ENCODE peak calls at places on chromosomes 1 and 21, in eight cellular contexts. L is GM23248, T is tibial artery, Y is fibroblast of lung, X is suprapubic skin, P is A549, O is tibial nerve, M is A673. Z is an unnamed sample. For H3K4me1 and H3K9me3, the result is how much of the 10 kb centered on the place peaks cover.

GRCh38 chr1:15370781-15371467 is 38.8 kb upstream of the EFHD2 start:
- DNase-seq in O (no peak), P (no peak), X (no peak), T (no peak), L (no peak), M (no peak), Y (peak), Z (peak)

GRCh38 chr21:42646836-42647235 is 6.6 kb upstream of the PDE9A start:
- DNase-seq in P (no peak), X (no peak), L (no peak), T (no peak), M (no peak), Y (no peak), O (no peak), Z (no peak)

GRCh38 chr1:53127546-53127945 is 14.9 kb downstream of the SLC1A7 start:
- DNase-seq in P (no peak), L (peak), Y (no peak), X (peak), T (peak), O (no peak), M (no peak), Z (no peak)

GRCh38 chr21:35026617-35027557 is 22.2 kb downstream of the RUNX1 start:
- DNase-seq in Y (peak), P (peak), M (no peak), X (no peak), O (no peak), L (peak), T (peak), Z (peak)

GRCh38 chr1:153959454-153959853 is 1.0 kb upstream of the CRTC2 start:
- DNase-seq in Y (no peak), P (no peak), O (no peak), T (no peak), M (no peak), L (no peak), X (no peak), Z (no peak)

GRCh38 chr1:42971848-42972291 is 13.2 kb upstream of the SLC2A1 start:
- DNase-seq in P (no peak), Y (peak), X (no peak), M (no peak), T (no peak), O (no peak), L (peak), Z (no peak)

GRCh38 chr1:148309940-148310500 is 157.9 kb upstream of the NBPF11 start:
- DNase-seq in O (no peak), Y (no peak), P (no peak), T (no peak), M (no peak), X (no peak), L (peak), Z (no peak)

GRCh38 chr1:207672525-207673130 is 27.7 kb downstream of the CR1L start:
- DNase-seq in O (no peak), M (peak), X (no peak), T (no peak), P (peak), Y (peak), L (peak), Z (peak)

GRCh38 chr1:215273838-215274516 is 191.4 kb downstream of the KCNK2 start:
- DNase-seq in X (no peak), O (no peak), M (peak), Y (peak), P (no peak), T (no peak), L (peak), Z (no peak)

GRCh38 chr21:15224346-15225086 is 159.7 kb upstream of the NRIP1 start:
- DNase-seq in P (peak), L (peak), O (no peak), T (no peak), X (no peak), M (no peak), Y (peak), Z (no peak)

GRCh38 chr1:150092180-150092791 is 24.7 kb downstream of the VPS45 start:
- DNase-seq in T (no peak), M (no peak), L (no peak), P (no peak), X (no peak), Y (no peak), O (no peak), Z (no peak)

GRCh38 chr1:154829062-154829461 is 41.0 kb downstream of the KCNN3 start:
- DNase-seq in Y (no peak), M (no peak), T (no peak), L (no peak), P (no peak), O (no peak), X (no peak), Z (no peak)

GRCh38 chr1:26538480-26539412 is 9.2 kb downstream of the RPS6KA1 start:
- DNase-seq in Y (peak), T (no peak), P (peak), L (peak), O (no peak), M (peak), X (no peak), Z (peak)

GRCh38 chr1:151858886-151859665 is 5.6 kb upstream of the THEM5 start:
- DNase-seq in X (no peak), M (no peak), T (no peak), O (no peak), L (no peak), Y (no peak), P (no peak), Z (no peak)

GRCh38 chr21:46111193-46111571 is 13.3 kb downstream of the COL6A2 start:
- DNase-seq in Y (no peak), M (no peak), T (no peak), O (peak), L (no peak), P (no peak), X (peak), Z (no peak)

GRCh38 chr1:196678510-196678884 is 26.7 kb downstream of the CFH start:
- DNase-seq in P (no peak), L (peak), M (no peak), X (no peak), O (no peak), Y (peak), T (no peak), Z (no peak)

GRCh38 chr1:175673236-175674150 is 69.9 kb downstream of the TNR start:
- DNase-seq in X (no peak), O (no peak), Y (no peak), M (peak), T (no peak), L (no peak), P (no peak), Z (no peak)

GRCh38 chr1:208272311-208272710 is 28.1 kb upstream of the PLXNA2 start:
- DNase-seq in Y (no peak), O (no peak), L (no peak), M (no peak), X (no peak), T (no peak), P (no peak), Z (no peak)

GRCh38 chr1:96845464-96845863 is 123.9 kb downstream of the PTBP2 start:
- DNase-seq in T (no peak), P (peak), L (peak), O (no peak), Y (no peak), X (no peak), M (peak), Z (peak)

GRCh38 chr21:43921602-43921978 is 56.6 kb downstream of the AGPAT3 start:
- DNase-seq in L (no peak), X (no peak), P (no peak), Y (no peak), T (no peak), M (no peak), O (no peak), Z (no peak)

GRCh38 chr1:30460661-30461060 is 262.7 kb downstream of the MATN1 start:
- DNase-seq in T (peak), Y (no peak), X (peak), L (no peak), O (no peak), P (no peak), M (no peak), Z (no peak)

GRCh38 chr1:232130815-232131474 is 499.0 kb downstream of the SIPA1L2 start:
- DNase-seq in O (no peak), T (no peak), L (no peak), M (no peak), P (no peak), X (no peak), Y (no peak), Z (no peak)

GRCh38 chr1:34642679-34643078 is 112.2 kb upstream of the GJB5 start:
- DNase-seq in L (peak), X (no peak), M (no peak), P (no peak), T (no peak), Y (no peak), O (no peak), Z (no peak)

GRCh38 chr1:53539711-53540603 is 80.8 kb downstream of the DMRTB1 start:
- DNase-seq in O (no peak), T (no peak), X (no peak), Y (no peak), P (no peak), M (no peak), L (no peak), Z (no peak)

GRCh38 chr1:209751627-209752231 is 4.1 kb upstream of the TRAF3IP3 start:
- DNase-seq in X (no peak), Y (no peak), T (no peak), M (no peak), L (no peak), P (no peak), O (no peak), Z (no peak)

GRCh38 chr1:23370270-23370743 is 671 bp upstream of the ZNF436 start:
- DNase-seq in O (no peak), P (no peak), X (no peak), L (peak), M (no peak), T (no peak), Y (no peak), Z (no peak)

GRCh38 chr1:23367451-23367790 is 2.2 kb downstream of the ZNF436 start:
- DNase-seq in Y (no peak), M (peak), O (no peak), X (peak), L (no peak), T (peak), P (peak), Z (no peak)

GRCh38 chr1:23367791-23368561 is 1.7 kb downstream of the ZNF436 start:
- DNase-seq in O (peak), L (peak), Y (peak), P (peak), M (peak), T (peak), X (peak), Z (peak)

GRCh38 chr1:23369335-23370013 is at the start of gene ZNF436:
- DNase-seq in T (peak), M (peak), Y (peak), O (peak), P (peak), X (peak), L (peak), Z (peak)

DNA sequence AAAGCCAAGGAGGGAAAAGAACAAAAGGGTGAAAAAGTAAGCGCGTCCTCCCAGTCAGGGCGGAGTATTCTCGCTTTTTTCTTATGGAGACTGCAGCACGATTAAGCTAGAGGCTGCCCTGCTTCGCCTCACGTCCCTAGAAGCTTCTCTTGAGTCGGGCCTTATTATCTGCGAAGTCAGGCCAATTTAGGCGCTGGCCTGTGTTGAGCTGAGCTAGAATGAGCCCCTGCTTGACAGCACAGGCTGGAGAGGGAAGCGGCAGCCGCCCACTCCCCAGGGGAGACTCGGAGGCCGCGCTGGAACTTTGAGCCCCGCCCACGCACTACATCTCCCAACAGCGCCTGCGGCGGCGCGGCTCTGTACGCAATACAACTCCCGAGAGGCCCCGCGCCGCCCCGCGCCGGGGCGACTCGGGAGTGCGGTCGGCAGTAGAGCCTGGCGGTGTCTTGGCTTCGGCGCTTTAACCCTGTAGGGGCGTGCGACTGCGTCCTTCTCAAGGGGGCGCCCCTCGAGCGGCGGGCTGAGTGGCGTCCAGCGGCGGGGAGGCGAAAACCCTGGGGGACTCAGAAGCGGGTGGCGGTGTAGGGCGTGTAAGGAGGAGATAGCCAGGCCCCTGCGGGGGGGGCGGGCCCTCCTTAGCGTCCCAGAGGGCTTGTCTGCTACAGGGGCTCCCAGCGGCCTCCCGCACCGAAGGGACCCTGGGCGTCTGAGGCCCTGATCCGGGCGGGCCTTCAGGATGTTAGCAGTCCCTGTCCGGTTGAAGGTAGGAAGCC is 888 bp downstream of the ZNF436 start:
- DNase-seq in L (peak), X (peak), Y (peak), M (peak), O (peak), T (peak), P (peak), Z (peak)
- H3K4me1 ChIP-seq in L (under half), X (half or more), Y (under half), M (under half), O (under half), T (under half), P (under half), Z (under half)

GRCh38 chr21:20730421-20730820 is 267.8 kb upstream of the NCAM2 start:
- DNase-seq in X (no peak), T (no peak), M (no peak), L (no peak), Y (no peak), P (no peak), O (no peak), Z (no peak)

GRCh38 chr21:20728691-20729090 is 269.5 kb upstream of the NCAM2 start:
- DNase-seq in X (no peak), O (no peak), M (no peak), Y (no peak), P (no peak), L (no peak), T (no peak), Z (no peak)

DNA sequence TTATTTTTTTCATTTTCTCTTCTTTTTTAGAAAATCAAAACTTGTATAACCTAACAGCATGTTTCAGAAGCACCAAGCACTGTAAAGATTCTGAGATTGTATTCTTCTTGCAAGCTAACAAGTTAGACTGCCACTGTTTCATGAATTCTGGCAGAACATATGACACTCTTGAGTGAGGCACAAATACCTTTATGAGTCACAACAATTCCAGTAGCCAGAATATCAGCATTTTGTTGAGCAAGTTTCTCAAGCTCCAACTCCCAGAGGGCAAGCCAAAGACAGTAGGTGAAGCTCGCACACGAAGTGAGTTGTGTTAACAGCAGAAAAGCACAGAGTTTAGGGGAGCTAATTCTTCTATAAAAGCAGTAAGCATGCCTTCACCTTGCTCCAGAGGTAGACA is 268.8 kb upstream of the NCAM2 start:
- DNase-seq in P (no peak), M (no peak), X (no peak), T (no peak), Y (no peak), L (no peak), O (no peak), Z (no peak)
- H3K9me3 ChIP-seq in P (under half), M (under half), X (under half), T (under half), Y (under half), L (under half), O (under half), Z (under half)

GRCh38 chr1:48773133-48773532 is 3.6 kb downstream of the BEND5 start:
- DNase-seq in O (no peak), M (no peak), X (no peak), Y (no peak), P (no peak), L (no peak), T (no peak), Z (no peak)

GRCh38 chr1:48777219-48777895 is 666 bp upstream of the BEND5 start:
- DNase-seq in Y (no peak), T (no peak), P (no peak), L (peak), M (no peak), O (no peak), X (no peak), Z (peak)

GRCh38 chr1:48775817-48776399 is 783 bp downstream of the BEND5 start:
- DNase-seq in O (no peak), P (no peak), X (no peak), M (no peak), T (no peak), L (no peak), Y (no peak), Z (peak)

GRCh38 chr1:48772221-48772620 is 4.5 kb downstream of the BEND5 start:
- DNase-seq in O (no peak), Y (no peak), P (no peak), M (no peak), T (no peak), X (no peak), L (no peak), Z (peak)

GRCh38 chr1:48776400-48777218 is at the start of gene BEND5:
- DNase-seq in M (peak), O (no peak), T (peak), X (peak), L (peak), P (no peak), Y (peak), Z (peak)
- H3K4me1 ChIP-seq in M (under half), O (under half), T (under half), X (under half), L (under half), P (under half), Y (under half), Z (under half)

DNA sequence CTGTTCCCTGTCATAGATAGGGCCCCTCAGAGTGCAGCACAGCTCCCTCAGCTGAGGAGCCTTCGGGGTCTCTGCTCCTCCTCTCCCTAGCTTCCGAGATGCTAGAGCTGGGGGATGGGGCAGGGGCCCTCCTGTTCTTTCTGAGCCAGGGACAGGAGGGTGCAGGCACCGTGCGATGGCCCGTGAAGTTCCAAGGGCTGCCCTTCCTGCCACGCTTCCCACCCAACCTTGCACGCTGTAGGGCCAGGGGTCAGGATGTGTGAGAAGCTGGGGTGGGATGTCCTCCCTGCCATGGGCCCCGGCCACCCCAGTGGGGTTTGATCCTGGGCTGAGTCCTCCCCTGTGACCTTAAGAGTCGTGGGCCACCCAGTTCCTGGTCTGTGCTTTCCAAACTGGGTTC is 240.7 kb upstream of the C1orf174 start:
- DNase-seq in P (no peak), T (no peak), O (no peak), Y (no peak), X (no peak), M (no peak), L (no peak), Z (no peak)
- H3K9me3 ChIP-seq in P (under half), T (under half), O (under half), Y (under half), X (under half), M (under half), L (under half), Z (under half)

Z was measured in body of pancreas.